ENCODE peak calls at places on chromosome 16, in seven cellular contexts. One of them, this sample, is unnamed.

GRCh38 chr16:78915916-78916315 is 684.6 kb downstream of the MAF start:
- DNase-seq in caudate nucleus: no peak
- DNase-seq in EH: no peak
- DNase-seq in Right ventricle myocardium superior: no peak
- DNase-seq in Right ventricle myocardium inferior: no peak
- DNase-seq in HCEC 1CT: no peak
- DNase-seq in A549: no peak
- DNase-seq in this sample: no peak

GRCh38 chr16:57893559-57894389 is 77.2 kb downstream of the CNGB1 start:
- DNase-seq in caudate nucleus: no peak
- DNase-seq in Right ventricle myocardium superior: peak
- DNase-seq in A549: peak
- DNase-seq in Right ventricle myocardium inferior: peak
- DNase-seq in HCEC 1CT: peak
- DNase-seq in EH: peak
- DNase-seq in this sample: no peak

GRCh38 chr16:88577166-88577565 is 7.0 kb downstream of the ZC3H18 start:
- DNase-seq in Right ventricle myocardium inferior: no peak
- DNase-seq in HCEC 1CT: no peak
- DNase-seq in Right ventricle myocardium superior: no peak
- DNase-seq in caudate nucleus: no peak
- DNase-seq in A549: no peak
- DNase-seq in EH: no peak
- DNase-seq in this sample: no peak

GRCh38 chr16:66175058-66175457 is 191.4 kb upstream of the CDH5 start:
- DNase-seq in HCEC 1CT: no peak
- DNase-seq in EH: no peak
- DNase-seq in Right ventricle myocardium inferior: no peak
- DNase-seq in Right ventricle myocardium superior: no peak
- DNase-seq in A549: no peak
- DNase-seq in caudate nucleus: no peak
- DNase-seq in this sample: no peak

GRCh38 chr16:2009302-2009711 is 314 bp downstream of the ZNF598 start:
- DNase-seq in Right ventricle myocardium superior: no peak
- DNase-seq in A549: no peak
- DNase-seq in EH: peak
- DNase-seq in Right ventricle myocardium inferior: no peak
- DNase-seq in HCEC 1CT: no peak
- DNase-seq in caudate nucleus: no peak
- DNase-seq in this sample: no peak

GRCh38 chr16:77276686-77277085 is 77.5 kb downstream of the SYCE1L start:
- DNase-seq in Right ventricle myocardium superior: no peak
- DNase-seq in EH: no peak
- DNase-seq in HCEC 1CT: peak
- DNase-seq in caudate nucleus: no peak
- DNase-seq in Right ventricle myocardium inferior: no peak
- DNase-seq in A549: no peak
- DNase-seq in this sample: no peak

GRCh38 chr16:89808453-89808939 is 8.0 kb downstream of the FANCA start:
- DNase-seq in Right ventricle myocardium superior: no peak
- DNase-seq in A549: no peak
- DNase-seq in EH: no peak
- DNase-seq in caudate nucleus: no peak
- DNase-seq in Right ventricle myocardium inferior: no peak
- DNase-seq in HCEC 1CT: no peak
- DNase-seq in this sample: no peak

GRCh38 chr16:51524555-51525373 is 373.7 kb upstream of the SALL1 start:
- DNase-seq in caudate nucleus: no peak
- DNase-seq in HCEC 1CT: peak
- DNase-seq in EH: peak
- DNase-seq in Right ventricle myocardium superior: no peak
- DNase-seq in A549: peak
- DNase-seq in Right ventricle myocardium inferior: no peak
- DNase-seq in this sample: no peak

GRCh38 chr16:48999034-48999433 is 282.6 kb downstream of the CBLN1 start:
- DNase-seq in caudate nucleus: no peak
- DNase-seq in Right ventricle myocardium superior: no peak
- DNase-seq in A549: no peak
- DNase-seq in Right ventricle myocardium inferior: no peak
- DNase-seq in HCEC 1CT: no peak
- DNase-seq in EH: no peak
- DNase-seq in this sample: no peak

GRCh38 chr16:57277586-57277985 is 6.9 kb downstream of the PLLP start:
- DNase-seq in Right ventricle myocardium superior: peak
- DNase-seq in Right ventricle myocardium inferior: no peak
- DNase-seq in HCEC 1CT: peak
- DNase-seq in EH: peak
- DNase-seq in caudate nucleus: no peak
- DNase-seq in A549: peak
- DNase-seq in this sample: no peak

GRCh38 chr16:88315543-88316105 is 67.1 kb upstream of the ZNF469 start:
- DNase-seq in Right ventricle myocardium inferior: peak
- DNase-seq in EH: peak
- DNase-seq in Right ventricle myocardium superior: peak
- DNase-seq in HCEC 1CT: peak
- DNase-seq in caudate nucleus: no peak
- DNase-seq in A549: peak
- DNase-seq in this sample: no peak

GRCh38 chr16:28168991-28169554 is 42.7 kb downstream of the XPO6 start:
- DNase-seq in caudate nucleus: no peak
- DNase-seq in A549: no peak
- DNase-seq in EH: no peak
- DNase-seq in Right ventricle myocardium superior: no peak
- DNase-seq in Right ventricle myocardium inferior: no peak
- DNase-seq in HCEC 1CT: no peak
- DNase-seq in this sample: no peak

GRCh38 chr16:57634171-57634570 is 5.7 kb downstream of the ADGRG1 start:
- DNase-seq in Right ventricle myocardium superior: no peak
- DNase-seq in Right ventricle myocardium inferior: peak
- DNase-seq in A549: no peak
- DNase-seq in EH: peak
- DNase-seq in caudate nucleus: no peak
- DNase-seq in HCEC 1CT: no peak
- DNase-seq in this sample: peak